ENCODE peak calls at places on chromosomes 7 and 10, in six cellular contexts. J is IMR-90, H is neuronal stem cell, N is H9, Y is H1, R is mesenchymal stem cell. W is an unnamed sample.

GRCh38 chr10:119279441-119279840 is 72.1 kb downstream of the GRK5 start:
- DNase-seq in R (no peak), H (no peak), J (no peak), Y (no peak), N (no peak), W (no peak)

GRCh38 chr7:118080947-118081346 is 103.0 kb upstream of the LSM8 start:
- DNase-seq in J (peak; percentile 81), H (no peak), N (peak; percentile 49), Y (no peak), R (peak; percentile 82), W (peak; percentile 64)

GRCh38 chr10:83607959-83608745 is 531.2 kb upstream of the GHITM start:
- DNase-seq in J (no peak), Y (no peak), H (no peak), N (no peak), R (peak; percentile 51), W (no peak)

GRCh38 chr10:44969854-44970253 is 8.8 kb downstream of the DEPP1 start:
- DNase-seq in N (no peak), R (no peak), Y (no peak), J (no peak), H (no peak), W (no peak)

GRCh38 chr10:100518761-100519241 is 860 bp downstream of the SEC31B start:
- DNase-seq in Y (peak; percentile 79), N (peak; percentile 56), R (peak; percentile 78), H (peak; percentile 58), J (peak; percentile 70), W (peak; percentile 70)

GRCh38 chr7:7628476-7628875 is 12.1 kb upstream of the UMAD1 start:
- DNase-seq in H (no peak), Y (no peak), N (no peak), J (no peak), R (no peak), W (peak; percentile 6)

GRCh38 chr7:24825931-24826661 is 68.8 kb upstream of the GSDME start:
- DNase-seq in H (no peak), R (peak; percentile 58), N (peak; percentile 51), J (peak; percentile 63), Y (no peak), W (peak; percentile 73)

GRCh38 chr7:140475747-140476333 is 3.5 kb downstream of the MKRN1 start:
- DNase-seq in J (peak; percentile 41), N (no peak), H (no peak), R (peak; percentile 58), Y (no peak), W (peak; percentile 66)

GRCh38 chr10:115827650-115828049 is 445.4 kb downstream of the GFRA1 start:
- DNase-seq in R (peak; percentile 33), Y (no peak), J (peak; percentile 59), N (no peak), H (no peak), W (peak; percentile 17)

GRCh38 chr10:103916901-103917300 is 1.1 kb downstream of the STN1 start:
- DNase-seq in Y (no peak), N (no peak), H (no peak), J (no peak), R (no peak), W (no peak)

GRCh38 chr10:98078774-98079173 is 48.4 kb upstream of the CRTAC1 start:
- DNase-seq in N (no peak), J (no peak), H (no peak), Y (no peak), R (no peak), W (no peak)

GRCh38 chr7:92973964-92974363 is 137.6 kb upstream of the CDK6 start:
- DNase-seq in J (peak; percentile 64), H (no peak), R (no peak), Y (no peak), N (no peak), W (no peak)

GRCh38 chr7:84697506-84697905 is 489.4 kb downstream of the SEMA3D start:
- DNase-seq in J (peak; percentile 96), Y (no peak), H (no peak), R (peak; percentile 79), N (no peak), W (no peak)

GRCh38 chr7:116948934-116949333 is 4.4 kb upstream of the ST7 start:
- DNase-seq in J (no peak), R (no peak), Y (no peak), N (no peak), H (no peak), W (peak; percentile 56)

GRCh38 chr7:45447296-45447695 is 126.9 kb upstream of the ADCY1 start:
- DNase-seq in J (no peak), N (no peak), R (no peak), H (no peak), Y (no peak), W (no peak)

GRCh38 chr10:59337254-59337653 is 25.1 kb downstream of the FAM13C start:
- DNase-seq in R (peak; percentile 63), H (no peak), N (no peak), Y (no peak), J (peak; percentile 64), W (no peak)

GRCh38 chr10:99172130-99172738 is 63.4 kb downstream of the HPSE2 start:
- DNase-seq in Y (peak; percentile 55), J (peak; percentile 51), R (peak; percentile 71), N (peak; percentile 63), H (peak; percentile 43), W (peak; percentile 72)

GRCh38 chr7:55366461-55367138 is 1.5 kb downstream of the LANCL2 start:
- DNase-seq in J (no peak), H (no peak), Y (no peak), R (peak; percentile 20), N (no peak), W (peak; percentile 29)

GRCh38 chr10:120365872-120366271 is 91.2 kb upstream of the PLPP4 start:
- DNase-seq in Y (no peak), H (no peak), N (no peak), J (no peak), R (no peak), W (no peak)

GRCh38 chr10:51074238-51075028 is at the start of gene PRKG1:
- DNase-seq in N (peak; percentile 80), H (peak; percentile 84), R (peak; percentile 86), Y (peak; percentile 85), J (peak; percentile 85), W (peak; percentile 92)

GRCh38 chr7:85875398-85875797 is 688.5 kb upstream of the SEMA3D start:
- DNase-seq in Y (no peak), H (no peak), J (no peak), R (no peak), N (no peak), W (no peak)

GRCh38 chr7:54705436-54705835 is 53.6 kb downstream of the SEC61G start:
- DNase-seq in J (peak; percentile 37), R (no peak), N (no peak), Y (no peak), H (no peak), W (no peak)

GRCh38 chr7:44764665-44765578 is 16.3 kb downstream of the ZMIZ2 start:
- DNase-seq in N (no peak), J (no peak), H (no peak), Y (no peak), R (peak; percentile 5), W (no peak)

GRCh38 chr10:54577682-54578081 is 223.3 kb downstream of the PCDH15 start:
- DNase-seq in Y (no peak), R (no peak), H (no peak), J (no peak), N (no peak), W (no peak)

GRCh38 chr10:77774940-77775391 is 137.4 kb upstream of the KCNMA1 start:
- DNase-seq in N (no peak), R (peak; percentile 33), J (peak; percentile 63), H (no peak), Y (peak; percentile 37), W (peak; percentile 41)
- H3K18ac ChIP-seq in N (no peak overlapping the region), R (no peak overlapping the region), J (no peak overlapping the region), H (peak overlapping the region; percentile 7), Y (no peak overlapping the region), W (no peak overlapping the region)

GRCh38 chr7:151342102-151342646 is 562 bp downstream of the NUB1 start:
- DNase-seq in H (no peak), Y (no peak), R (no peak), N (no peak), J (no peak), W (no peak)

GRCh38 chr7:151341357-151342101 is at the start of gene NUB1:
- DNase-seq in R (peak; percentile 80), H (peak; percentile 91), Y (peak; percentile 100), J (peak; percentile 74), N (peak; percentile 91), W (peak; percentile 91)

GRCh38 chr7:151345576-151345975 is 4.0 kb downstream of the NUB1 start:
- DNase-seq in H (no peak), N (no peak), Y (no peak), R (no peak), J (no peak), W (no peak)

GRCh38 chr7:151342811-151343210 is 1.2 kb downstream of the NUB1 start:
- DNase-seq in H (no peak), R (no peak), N (no peak), J (no peak), Y (peak; percentile 35), W (no peak)

DNA sequence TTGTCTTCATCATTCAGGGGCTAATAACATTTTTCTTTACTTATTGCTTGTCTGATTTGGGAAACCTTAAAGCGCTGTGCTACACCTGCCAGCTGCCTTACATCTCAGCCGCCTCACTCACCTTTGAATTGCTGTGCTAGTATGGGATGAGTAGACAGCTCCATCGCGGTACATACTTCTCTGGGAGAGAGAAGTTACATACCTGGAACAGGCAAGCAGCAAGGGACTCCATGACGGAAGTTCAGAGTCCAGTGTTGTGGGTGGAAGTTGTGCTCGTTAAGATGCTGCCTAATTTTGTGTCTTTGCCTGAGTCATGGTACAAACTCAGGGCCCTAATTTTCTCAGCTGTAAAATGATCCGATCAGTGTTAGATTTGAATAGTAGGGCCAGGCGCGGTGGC is 1.9 kb downstream of the NUB1 start:
- DNase-seq in H (no peak), N (no peak), J (no peak), R (no peak), Y (peak; percentile 28), W (no peak)
- H3K4me2 ChIP-seq in H (no peak overlapping the region), N (no peak overlapping the region), J (no peak overlapping the region), R (no peak overlapping the region), Y (no peak overlapping the region), W (no peak overlapping the region)

DNA sequence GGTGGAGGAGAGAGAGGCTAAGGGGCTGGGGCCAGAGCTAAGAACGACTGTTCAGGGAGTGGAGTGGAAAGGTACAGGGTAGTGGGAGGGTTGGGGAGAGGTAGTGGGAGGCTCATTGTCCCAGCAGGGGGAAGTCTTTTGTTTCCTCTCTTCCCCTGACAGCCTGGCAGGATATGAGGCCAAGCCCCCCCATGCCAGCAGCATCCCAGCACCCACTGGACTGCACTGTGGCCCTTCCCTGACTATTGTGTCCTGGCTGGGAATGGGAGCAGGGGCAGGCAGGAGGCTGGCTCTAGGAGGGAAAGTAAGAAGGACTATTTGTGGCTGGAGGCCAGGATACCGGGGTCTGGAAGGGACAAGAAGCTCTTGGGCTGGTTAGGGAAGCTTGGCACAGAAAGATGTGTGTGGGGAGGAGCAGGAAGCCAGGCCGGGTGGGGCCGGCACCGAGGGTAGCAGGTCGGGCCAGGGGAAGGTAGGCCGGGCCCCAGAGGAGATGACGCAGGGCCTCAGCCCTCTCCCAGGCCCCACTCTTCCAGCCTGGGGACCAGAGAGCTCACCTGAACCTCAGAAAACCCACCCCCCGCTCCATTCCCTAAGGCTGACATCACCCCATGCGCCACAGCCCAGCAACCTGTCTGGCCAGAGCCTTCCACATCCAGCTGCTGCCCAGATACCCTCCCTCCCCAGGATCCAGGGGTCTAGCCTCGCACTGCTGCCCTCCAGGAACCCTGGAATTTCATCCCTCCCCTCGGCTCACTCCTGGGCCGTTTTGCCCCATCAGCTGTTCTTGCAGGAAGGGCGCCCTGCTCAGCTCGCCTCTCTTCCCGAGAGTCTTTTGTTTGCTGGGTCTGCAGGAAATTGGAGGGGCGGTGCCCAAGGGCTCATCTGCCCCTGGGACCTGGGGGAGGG is 8.8 kb upstream of the EPHB4 start:
- DNase-seq in H (peak; percentile 65), Y (peak; percentile 84), R (no peak), N (peak; percentile 97), J (no peak), W (peak; percentile 98)
- H3K18ac ChIP-seq in H (peak overlapping the region; percentile 98), Y (peak overlapping the region; percentile 95), R (peak overlapping the region; percentile 22), N (peak overlapping the region; percentile 87), J (no peak overlapping the region), W (peak overlapping the region; percentile 89)

GRCh38 chr10:49230004-49230403 is 41.8 kb upstream of the TMEM273 start:
- DNase-seq in Y (no peak), H (no peak), J (no peak), R (no peak), N (no peak), W (no peak)
- H3K4me2 ChIP-seq in Y (no peak overlapping the region), H (no peak overlapping the region), J (no peak overlapping the region), R (no peak overlapping the region), N (no peak overlapping the region), W (no peak overlapping the region)